ENCODE peak calls at places on chromosome 1, in ten cellular contexts. Y is left ventricle myocardium inferior, V is upper lobe of right lung, S is DND-41, G is uterus, J is ascending aorta, O is mammary epithelial cell, D is transverse colon, F is GM12878, M is upper lobe of left lung. Q is an unnamed sample. For H3K36me3, the result is how much of the 10 kb centered on the place peaks cover.

GRCh38 chr1:25037174-25038074 is 107.3 kb upstream of the RUNX3 start:
- DNase-seq in Y (no peak), V (no peak), S (peak), G (no peak), J (no peak), O (no peak), D (peak), F (no peak), M (peak), Q (no peak)

GRCh38 chr1:150003826-150004225 is 6.7 kb downstream of the OTUD7B start:
- DNase-seq in Y (no peak), V (no peak), S (no peak), G (no peak), J (no peak), O (no peak), D (no peak), F (no peak), M (no peak), Q (no peak)

GRCh38 chr1:16118706-16119105 is 37.2 kb downstream of the EPHA2 start:
- DNase-seq in Y (no peak), V (no peak), S (no peak), G (no peak), J (no peak), O (no peak), D (no peak), F (no peak), M (no peak), Q (no peak)

GRCh38 chr1:178146456-178146855 is 52.6 kb downstream of the RASAL2 start:
- DNase-seq in Y (no peak), V (no peak), S (no peak), G (no peak), J (no peak), O (no peak), D (no peak), F (no peak), M (no peak), Q (no peak)

GRCh38 chr1:32801096-32801713 is 16.0 kb downstream of the YARS1 start:
- DNase-seq in Y (no peak), V (no peak), S (no peak), G (no peak), J (no peak), O (peak), D (no peak), F (no peak), M (no peak), Q (no peak)

GRCh38 chr1:7046314-7046713 is 261.1 kb downstream of the CAMTA1 start:
- DNase-seq in Y (no peak), V (no peak), S (peak), G (no peak), J (peak), O (peak), D (no peak), F (no peak), M (no peak), Q (no peak)

GRCh38 chr1:81052162-81052561 is 748.6 kb upstream of the ADGRL2 start:
- DNase-seq in Y (no peak), V (no peak), S (no peak), G (no peak), J (no peak), O (no peak), D (no peak), F (no peak), M (no peak), Q (no peak)

GRCh38 chr1:214213136-214213535 is 67.8 kb upstream of the SMYD2 start:
- DNase-seq in Y (no peak), V (no peak), S (no peak), G (no peak), J (no peak), O (peak), D (no peak), F (no peak), M (no peak), Q (no peak)

GRCh38 chr1:233972563-233972950 is 68.1 kb downstream of the SLC35F3 start:
- DNase-seq in Y (no peak), V (no peak), S (no peak), G (no peak), J (no peak), O (no peak), D (no peak), F (no peak), M (no peak), Q (no peak)

GRCh38 chr1:58829861-58830260 is 46.0 kb upstream of the JUN start:
- DNase-seq in Y (no peak), V (no peak), S (no peak), G (no peak), J (no peak), O (no peak), D (no peak), F (no peak), M (no peak), Q (no peak)

GRCh38 chr1:153534226-153534932 is 1.4 kb downstream of the S100A6 start:
- DNase-seq in Y (no peak), V (peak), S (no peak), G (no peak), J (no peak), O (no peak), D (no peak), F (no peak), M (no peak), Q (no peak)

GRCh38 chr1:186033744-186034345 is 299.7 kb downstream of the HMCN1 start:
- DNase-seq in Y (peak), V (no peak), S (no peak), G (no peak), J (no peak), O (peak), D (no peak), F (no peak), M (no peak), Q (no peak)

GRCh38 chr1:186026946-186027345 is 292.8 kb downstream of the HMCN1 start:
- DNase-seq in Y (no peak), V (no peak), S (no peak), G (no peak), J (no peak), O (no peak), D (no peak), F (no peak), M (no peak), Q (no peak)

GRCh38 chr1:186030453-186030852 is 296.3 kb downstream of the HMCN1 start:
- DNase-seq in Y (no peak), V (no peak), S (no peak), G (no peak), J (no peak), O (no peak), D (no peak), F (no peak), M (no peak), Q (no peak)
- TF ChIP-seq CTCF in Y (no peak), V (no peak), S (no peak), G (no peak), J (no peak), O (no peak), D (no peak), F (no peak), M (no peak), Q (no peak)

GRCh38 chr1:228403231-228403631 is 3.4 kb downstream of the TRIM11 start:
- DNase-seq in Y (no peak), V (peak), S (no peak), G (no peak), J (no peak), O (no peak), D (no peak), F (no peak), M (no peak), Q (no peak)

GRCh38 chr1:228404107-228404720 is 2.4 kb downstream of the TRIM11 start:
- DNase-seq in Y (no peak), V (peak), S (no peak), G (no peak), J (no peak), O (no peak), D (no peak), F (no peak), M (no peak), Q (no peak)

GRCh38 chr1:228401782-228402637 is 4.6 kb downstream of the TRIM11 start:
- DNase-seq in Y (no peak), V (peak), S (no peak), G (no peak), J (no peak), O (no peak), D (no peak), F (no peak), M (no peak), Q (no peak)

GRCh38 chr1:228400692-228401454 is 5.8 kb downstream of the TRIM11 start:
- DNase-seq in Y (no peak), V (peak), S (no peak), G (no peak), J (no peak), O (no peak), D (no peak), F (no peak), M (no peak), Q (no peak)

GRCh38 chr1:228402638-228403025 is 4.0 kb downstream of the TRIM11 start:
- DNase-seq in Y (no peak), V (peak), S (no peak), G (no peak), J (no peak), O (peak), D (no peak), F (no peak), M (no peak), Q (no peak)
- H3K36me3 ChIP-seq in Y (under half), V (under half), S (half or more), G (under half), J (under half), O (under half), D (under half), F (under half), M (under half), Q (under half)

DNA sequence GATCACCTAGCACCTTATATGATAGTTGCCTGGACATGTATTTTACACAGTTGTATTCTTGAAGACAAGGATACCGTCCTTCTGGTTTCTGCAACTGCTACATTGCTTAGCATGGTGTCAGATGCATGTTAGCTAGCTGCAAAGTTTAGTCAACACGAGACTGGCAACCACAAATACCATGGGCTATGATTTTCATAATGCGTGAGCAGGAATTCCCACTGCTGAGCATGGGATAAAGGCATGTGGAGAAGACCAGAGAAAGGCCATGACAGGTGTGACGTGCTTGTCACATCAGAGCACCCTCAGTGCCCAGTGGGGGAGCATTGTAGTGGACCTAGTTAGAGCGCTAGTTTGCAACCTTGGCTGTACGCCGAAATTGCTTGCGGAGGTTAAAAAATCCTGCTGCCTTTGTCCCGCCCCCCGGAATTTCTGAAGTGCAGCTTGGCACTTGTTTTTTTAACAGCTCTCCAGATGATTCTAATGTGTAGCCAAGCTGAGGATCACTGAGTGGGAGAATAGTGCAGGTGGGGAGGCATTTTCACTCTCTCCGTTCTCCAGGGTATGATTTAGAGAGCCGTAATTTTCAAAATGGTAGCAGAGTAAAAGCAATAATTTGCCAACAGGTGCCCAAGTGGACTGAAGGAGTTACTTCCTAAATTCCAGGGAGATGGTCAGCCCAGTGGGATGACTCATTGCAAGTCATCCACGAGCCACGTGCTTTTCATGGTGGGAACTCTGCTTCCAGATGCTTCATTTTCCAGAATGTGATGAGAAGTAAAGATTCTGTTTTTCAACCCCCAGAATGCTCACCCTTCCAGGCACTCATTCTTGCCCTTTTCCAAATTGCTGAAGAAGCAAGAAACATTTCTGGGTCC is 81.0 kb downstream of the CNIH3 start:
- DNase-seq in Y (no peak), V (no peak), S (no peak), G (no peak), J (no peak), O (peak), D (no peak), F (no peak), M (no peak), Q (no peak)
- TF ChIP-seq CTCF in Y (no peak), V (no peak), S (no peak), G (no peak), J (no peak), O (no peak), D (no peak), F (no peak), M (no peak), Q (no peak)

DNA sequence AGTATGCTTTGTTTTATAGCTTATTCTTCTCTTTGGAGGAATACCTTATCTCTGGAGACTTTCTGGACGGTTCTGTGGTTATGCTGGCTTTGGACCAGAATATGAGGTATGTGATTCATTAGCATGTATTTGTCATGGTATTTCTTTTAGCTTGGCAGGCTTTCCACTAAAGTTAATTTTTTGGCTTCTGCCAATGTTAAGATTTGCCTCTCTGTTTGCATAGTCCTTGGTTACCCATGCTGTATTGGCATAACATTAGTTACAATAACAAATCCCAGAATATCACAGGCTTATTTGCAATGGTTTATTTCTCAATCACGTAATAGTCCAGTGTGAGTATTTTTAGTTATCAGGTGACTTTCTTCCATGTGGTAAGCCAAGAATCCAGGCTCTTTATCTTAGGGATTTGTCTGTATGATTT is 9.7 kb downstream of the ZMPSTE24 start:
- DNase-seq in Y (no peak), V (no peak), S (no peak), G (no peak), J (peak), O (peak), D (no peak), F (no peak), M (no peak), Q (no peak)
- H3K36me3 ChIP-seq in Y (half or more), V (half or more), S (half or more), G (under half), J (under half), O (under half), D (half or more), F (under half), M (under half), Q (under half)

DNA sequence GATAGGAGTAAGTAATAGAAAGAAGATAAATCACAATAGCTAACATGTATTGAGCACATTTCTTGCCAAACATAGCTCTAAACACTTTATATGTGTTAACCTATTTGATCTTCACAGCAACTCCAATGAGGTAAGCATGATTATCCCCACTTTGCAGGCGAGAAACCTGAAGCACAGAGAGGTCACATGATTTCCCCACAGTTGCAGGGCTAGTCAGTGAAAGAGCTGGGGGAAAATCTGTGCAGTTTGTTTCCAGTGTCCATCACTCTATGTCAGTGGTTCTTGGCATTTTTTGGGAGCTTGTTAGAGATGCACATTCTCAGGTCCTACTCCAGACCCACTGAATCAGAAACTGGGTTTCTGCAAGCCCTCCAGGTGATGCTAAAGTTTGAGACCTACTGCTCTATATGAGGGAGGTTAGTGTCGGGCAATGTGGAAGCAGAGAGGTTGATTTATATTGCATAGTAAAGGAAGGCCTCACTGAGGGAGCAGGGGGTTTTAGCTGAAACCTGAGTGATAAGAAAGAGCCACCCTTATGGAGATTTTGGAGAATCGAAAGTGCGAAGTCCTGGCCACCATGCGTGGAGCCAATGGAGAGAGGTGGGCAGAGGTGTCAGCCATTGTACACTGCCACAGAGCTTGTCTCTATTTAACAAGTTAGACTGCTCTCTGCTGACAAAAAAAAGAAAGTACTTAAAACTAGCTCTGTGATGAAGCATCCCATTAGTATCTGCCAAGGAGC is 20.9 kb downstream of the MCOLN3 start:
- DNase-seq in Y (no peak), V (no peak), S (no peak), G (no peak), J (no peak), O (no peak), D (no peak), F (no peak), M (no peak), Q (no peak)
- TF ChIP-seq CTCF in Y (no peak), V (peak), S (peak), G (no peak), J (no peak), O (no peak), D (no peak), F (peak), M (peak), Q (no peak)

GRCh38 chr1:247145279-247145678 is 26.5 kb downstream of the ZNF124 start:
- DNase-seq in Y (no peak), V (no peak), S (no peak), G (no peak), J (no peak), O (no peak), D (no peak), F (no peak), M (no peak), Q (no peak)
- H3K36me3 ChIP-seq in Y (half or more), V (under half), S (half or more), G (under half), J (under half), O (under half), D (half or more), F (under half), M (under half), Q (under half)

Q was measured in thoracic aorta.